ENCODE peak calls at places on chromosomes 16 and 17, in five cellular contexts. W, Q, L, R and M are unnamed samples.

GRCh38 chr16:48158296-48158695 is 2.5 kb upstream of the ABCC12 start:
- DNase-seq in L (no peak), Q (no peak), R (no peak), W (no peak), M (no peak)

GRCh38 chr16:17235147-17235817 is 235.5 kb downstream of the XYLT1 start:
- DNase-seq in Q (no peak), L (no peak), R (no peak), W (no peak), M (no peak)

GRCh38 chr17:5238333-5238732 is 3.7 kb upstream of the SCIMP start:
- DNase-seq in L (no peak), W (no peak), Q (no peak), R (no peak), M (no peak)

GRCh38 chr17:38578229-38578628 is 27.5 kb downstream of the SRCIN1 start:
- DNase-seq in R (peak), L (no peak), W (no peak), Q (no peak), M (no peak)

GRCh38 chr17:21167303-21167702 is 40.5 kb downstream of the DHRS7B start:
- DNase-seq in L (no peak), Q (no peak), W (no peak), R (no peak), M (no peak)

GRCh38 chr17:69523252-69523861 is 108.9 kb downstream of the MAP2K6 start:
- DNase-seq in W (no peak), Q (peak), L (no peak), R (peak), M (peak)

GRCh38 chr16:67170168-67170947 is at the start of gene NOL3:
- DNase-seq in R (peak), L (peak), Q (peak), W (peak), M (peak)

GRCh38 chr17:78817123-78817522 is 23.5 kb downstream of the USP36 start:
- DNase-seq in Q (no peak), W (no peak), R (no peak), L (no peak), M (no peak)

GRCh38 chr17:64617125-64617780 is 44.9 kb downstream of the SMURF2 start:
- DNase-seq in R (no peak), L (no peak), W (no peak), Q (no peak), M (no peak)

GRCh38 chr17:1584167-1584566 is 21.6 kb upstream of the PITPNA start:
- DNase-seq in W (no peak), Q (no peak), L (no peak), R (no peak), M (no peak)
- H3K27ac ChIP-seq in W (no peak), Q (no peak), L (no peak), R (no peak), M (no peak)

GRCh38 chr16:89476379-89476778 is 14.0 kb downstream of the ANKRD11 start:
- DNase-seq in L (no peak), W (no peak), R (no peak), Q (peak), M (no peak)
- H3K27ac ChIP-seq in L (no peak), W (no peak), R (no peak), Q (no peak), M (no peak)

GRCh38 chr17:30091166-30091670 is 25.4 kb upstream of the NSRP1 start:
- DNase-seq in Q (no peak), L (no peak), W (no peak), R (no peak), M (no peak)
- H3K27ac ChIP-seq in Q (no peak), L (no peak), W (no peak), R (no peak), M (no peak)

GRCh38 chr17:42675348-42675983 is 1.3 kb downstream of the PLEKHH3 start:
- DNase-seq in W (no peak), L (peak), Q (peak), R (peak), M (no peak)
- H3K27ac ChIP-seq in W (peak), L (peak), Q (peak), R (no peak), M (peak)

DNA sequence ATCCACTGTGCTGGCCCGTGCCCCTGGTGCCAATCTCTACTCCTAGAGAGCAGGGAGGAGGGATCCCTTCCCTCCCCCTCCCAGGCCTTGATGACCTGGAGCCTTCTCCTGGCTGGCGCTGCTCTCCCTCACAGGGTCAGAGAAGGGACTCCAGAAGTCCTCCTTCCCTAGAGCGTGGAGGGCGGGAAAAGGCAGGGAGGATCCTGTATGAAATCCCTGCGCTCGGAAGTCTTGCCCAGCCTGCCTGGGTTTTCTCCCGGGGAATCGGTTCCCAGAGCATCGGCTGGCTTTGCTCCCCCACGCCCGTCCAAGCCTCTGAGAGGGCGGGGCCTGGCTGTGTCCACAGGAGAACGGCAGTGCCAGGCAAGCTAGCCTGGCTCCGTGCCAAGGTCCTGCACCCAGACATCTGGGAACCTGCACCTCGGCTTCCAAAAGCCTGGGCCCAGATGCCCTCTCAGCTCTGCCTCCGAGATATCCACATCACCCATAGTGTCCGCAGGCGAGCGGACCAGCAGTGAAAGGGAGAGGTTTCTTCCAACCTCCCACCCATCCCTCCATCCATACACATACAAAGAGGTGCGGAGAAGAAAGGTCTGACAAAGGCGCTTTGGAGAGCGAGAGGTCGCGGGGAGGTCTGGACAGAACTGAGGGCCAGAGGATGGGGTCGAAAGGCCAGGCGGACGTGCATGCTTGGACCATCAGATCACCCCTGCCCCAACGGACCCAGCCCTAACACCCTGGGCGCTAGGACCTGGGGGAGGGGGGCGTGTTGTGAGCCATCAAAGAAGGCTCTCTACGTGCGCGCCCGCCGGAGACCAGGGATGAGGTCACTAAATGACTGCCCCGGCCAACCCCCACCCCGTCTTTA is 1.1 kb downstream of the MPP2 start:
- DNase-seq in L (peak), R (peak), Q (no peak), W (peak), M (peak)
- H3K27ac ChIP-seq in L (no peak), R (no peak), Q (peak), W (peak), M (peak)